ENCODE peak calls at places on chromosomes 3 and 15, in five cellular contexts. J is tibial nerve, Z is sigmoid colon, C is A549, I is transverse colon. F is an unnamed sample.

GRCh38 chr3:29922990-29923746 is 642.3 kb downstream of the RBMS3 start:
- DNase-seq in C (peak), Z (peak), I (peak), J (peak), F (no peak)

GRCh38 chr3:99846472-99846871 is 28.8 kb downstream of the CMSS1 start:
- DNase-seq in I (no peak), J (no peak), C (peak), Z (peak), F (no peak)

GRCh38 chr3:4313606-4314308 is 10.6 kb downstream of the SETMAR start:
- DNase-seq in I (no peak), Z (no peak), C (peak), J (no peak), F (no peak)

GRCh38 chr3:10561942-10562565 is 56.7 kb upstream of the ATP2B2 start:
- DNase-seq in Z (peak), C (no peak), I (no peak), J (no peak), F (no peak)

GRCh38 chr3:164521139-164521538 is 557.2 kb downstream of the SI start:
- DNase-seq in C (no peak), I (no peak), J (no peak), Z (no peak), F (no peak)

GRCh38 chr3:19264424-19264823 is 116.1 kb downstream of the KCNH8 start:
- DNase-seq in C (no peak), Z (no peak), I (no peak), J (no peak), F (no peak)

GRCh38 chr15:85298941-85299340 is 81.5 kb upstream of the AKAP13 start:
- DNase-seq in I (no peak), J (no peak), Z (no peak), C (no peak), F (no peak)

GRCh38 chr15:90597477-90598052 is 67.8 kb downstream of the CRTC3 start:
- DNase-seq in C (no peak), I (no peak), J (no peak), Z (no peak), F (no peak)

GRCh38 chr3:136642714-136643113 is 109.5 kb downstream of the STAG1 start:
- DNase-seq in J (no peak), C (no peak), I (no peak), Z (no peak), F (peak)

GRCh38 chr15:54150255-54150654 is 172.0 kb downstream of the UNC13C start:
- DNase-seq in I (no peak), J (no peak), C (no peak), Z (no peak), F (no peak)

GRCh38 chr3:123658860-123659221 is 74.0 kb upstream of the HACD2 start:
- DNase-seq in I (peak), Z (peak), C (no peak), J (no peak), F (no peak)

GRCh38 chr3:132245547-132245946 is 71.7 kb upstream of the ACP3 start:
- DNase-seq in J (no peak), C (no peak), Z (no peak), I (no peak), F (no peak)

GRCh38 chr3:126274735-126275734 is 82.2 kb downstream of the KLF15 start:
- DNase-seq in J (no peak), I (no peak), Z (no peak), C (no peak), F (no peak)

GRCh38 chr3:177753498-177754155 is 556.3 kb upstream of the TBL1XR1 start:
- DNase-seq in Z (peak), J (peak), I (peak), C (no peak), F (no peak)

GRCh38 chr3:171813897-171814460 is 3.7 kb upstream of the PLD1 start:
- DNase-seq in I (no peak), Z (peak), J (no peak), C (no peak), F (no peak)

GRCh38 chr15:48859426-48859825 is 18.5 kb upstream of the EID1 start:
- DNase-seq in I (no peak), Z (no peak), J (no peak), C (no peak), F (no peak)

GRCh38 chr3:126996905-126997304 is 14.0 kb downstream of the PLXNA1 start:
- DNase-seq in J (no peak), C (no peak), Z (no peak), I (no peak), F (no peak)

GRCh38 chr15:48897144-48897814 is 19.3 kb downstream of the EID1 start:
- DNase-seq in J (no peak), Z (no peak), C (no peak), I (no peak), F (no peak)

GRCh38 chr3:69888040-69888945 is 111.2 kb upstream of the SAMMSON start:
- DNase-seq in I (no peak), C (no peak), Z (no peak), J (no peak), F (no peak)

GRCh38 chr15:98363416-98363815 is 284.9 kb upstream of the IGF1R start:
- DNase-seq in Z (no peak), I (no peak), C (no peak), J (no peak), F (no peak)

GRCh38 chr3:10707984-10708868 is 107.8 kb upstream of the SLC6A11 start:
- DNase-seq in I (no peak), C (no peak), J (no peak), Z (no peak), F (no peak)

GRCh38 chr15:27254016-27254415 is 283.0 kb downstream of the GABRG3 start:
- DNase-seq in J (no peak), Z (no peak), I (no peak), C (no peak), F (no peak)

GRCh38 chr15:70182858-70183695 is 85.4 kb upstream of the TLE3 start:
- DNase-seq in J (no peak), Z (peak), C (peak), I (no peak), F (no peak)

GRCh38 chr15:28264166-28264565 is 57.8 kb downstream of the HERC2 start:
- DNase-seq in I (no peak), Z (no peak), C (no peak), J (no peak), F (no peak)

GRCh38 chr3:930866-931265 is 162.0 kb upstream of the CNTN6 start:
- DNase-seq in J (no peak), Z (no peak), C (no peak), I (no peak), F (no peak)

GRCh38 chr3:27927882-27928281 is 205.8 kb upstream of the EOMES start:
- DNase-seq in J (no peak), C (no peak), I (no peak), Z (no peak), F (no peak)

DNA sequence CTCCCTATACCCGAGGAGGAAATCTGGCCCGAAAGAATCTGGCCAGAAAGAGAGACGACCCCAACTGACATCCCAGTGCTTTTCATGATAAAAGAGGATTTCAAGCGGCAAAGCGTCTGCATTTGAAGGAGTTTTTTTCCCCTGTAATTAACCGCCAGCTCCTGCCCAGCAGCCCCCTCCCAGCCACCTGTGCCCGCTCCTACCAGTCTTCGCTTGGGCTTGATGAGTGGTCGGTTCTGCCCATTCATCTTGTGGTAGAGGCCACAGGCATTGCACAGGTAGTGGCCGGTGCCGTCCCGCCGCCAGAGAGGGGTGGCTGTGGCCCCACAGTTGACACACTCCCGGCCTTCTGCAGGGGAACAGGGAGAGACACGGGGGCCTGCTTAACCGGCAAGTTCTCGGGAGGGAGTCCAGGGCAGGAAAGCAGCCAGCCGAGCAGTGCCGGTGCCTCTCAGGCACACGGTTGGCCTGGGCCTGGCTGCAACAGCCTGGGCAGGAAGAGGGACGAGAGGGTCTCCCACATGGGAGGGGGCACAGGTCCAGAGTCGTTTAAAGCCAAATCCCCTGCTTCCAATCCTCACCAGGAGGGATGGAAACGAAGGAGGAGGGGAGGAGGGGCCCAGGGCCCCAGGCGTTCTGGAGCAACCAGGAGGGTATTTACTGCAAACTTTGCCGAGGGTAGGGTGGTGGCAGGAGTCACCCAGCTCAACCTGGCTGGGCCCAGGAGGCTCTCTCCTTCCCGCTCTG is 9.2 kb downstream of the GATA2 start:
- DNase-seq in I (no peak), J (no peak), C (no peak), Z (no peak), F (no peak)
- H3K4me3 ChIP-seq in I (no peak), J (peak), C (no peak), Z (no peak), F (peak)

GRCh38 chr3:44065311-44065710 is 176.4 kb upstream of the TOPAZ1 start:
- DNase-seq in Z (no peak), C (peak), J (no peak), I (no peak), F (peak)
- TF ChIP-seq CTCF in Z (no peak), C (no peak), J (no peak), I (no peak), F (no peak)

DNA sequence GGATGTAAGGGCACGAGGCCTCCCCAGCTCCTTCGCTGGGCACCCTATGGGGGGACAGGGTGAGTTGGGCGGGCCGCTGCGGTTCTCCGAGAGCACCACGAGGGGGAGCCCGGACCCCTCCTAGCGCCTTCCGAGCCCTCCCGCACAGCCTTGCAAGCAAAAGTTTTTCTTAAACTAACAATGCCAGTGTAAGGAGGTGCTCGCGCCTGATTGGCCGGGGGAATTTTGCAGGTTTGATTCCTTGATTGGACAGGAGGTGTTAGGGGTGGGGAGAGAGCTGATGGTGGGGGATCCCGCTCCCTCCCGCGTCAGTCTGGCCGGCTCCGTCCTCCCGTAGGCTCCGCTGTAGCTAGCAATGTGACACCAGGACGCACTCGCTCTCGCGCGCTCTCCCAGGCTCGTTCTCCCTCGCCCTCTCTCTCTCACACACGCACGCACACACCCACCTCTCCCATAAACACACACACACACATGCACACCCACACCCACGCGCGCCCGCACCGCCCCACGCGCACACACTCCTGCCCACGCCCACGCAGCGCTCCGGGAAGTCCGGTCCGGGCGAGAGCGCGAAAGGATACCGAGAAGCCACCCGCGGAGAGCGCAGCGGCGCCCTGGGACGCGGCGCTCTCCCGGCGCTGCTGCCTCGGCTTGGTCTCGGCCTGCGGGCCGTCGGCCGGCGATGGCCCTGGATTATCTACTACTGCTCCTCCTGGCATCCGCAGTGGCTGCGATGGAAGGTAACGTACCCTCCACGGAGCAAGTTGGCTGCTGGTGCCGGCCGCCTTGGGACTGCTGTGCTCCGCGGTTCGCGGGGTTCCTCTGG is at the start of gene EPHB1:
- DNase-seq in Z (peak), I (peak), C (peak), J (peak), F (peak)
- H3K4me3 ChIP-seq in Z (peak), I (peak), C (peak), J (peak), F (peak)

GRCh38 chr15:65085990-65086679 is 9.6 kb downstream of the KBTBD13 start:
- DNase-seq in C (peak), Z (peak), J (no peak), I (peak), F (peak)

GRCh38 chr15:65087873-65088642 is 11.5 kb downstream of the KBTBD13 start:
- DNase-seq in C (no peak), I (peak), J (peak), Z (peak), F (peak)

GRCh38 chr15:65085207-65085753 is 8.7 kb downstream of the KBTBD13 start:
- DNase-seq in Z (peak), J (no peak), I (no peak), C (no peak), F (no peak)

GRCh38 chr15:65087411-65087810 is 10.9 kb downstream of the KBTBD13 start:
- DNase-seq in J (no peak), Z (peak), C (no peak), I (no peak), F (peak)

DNA sequence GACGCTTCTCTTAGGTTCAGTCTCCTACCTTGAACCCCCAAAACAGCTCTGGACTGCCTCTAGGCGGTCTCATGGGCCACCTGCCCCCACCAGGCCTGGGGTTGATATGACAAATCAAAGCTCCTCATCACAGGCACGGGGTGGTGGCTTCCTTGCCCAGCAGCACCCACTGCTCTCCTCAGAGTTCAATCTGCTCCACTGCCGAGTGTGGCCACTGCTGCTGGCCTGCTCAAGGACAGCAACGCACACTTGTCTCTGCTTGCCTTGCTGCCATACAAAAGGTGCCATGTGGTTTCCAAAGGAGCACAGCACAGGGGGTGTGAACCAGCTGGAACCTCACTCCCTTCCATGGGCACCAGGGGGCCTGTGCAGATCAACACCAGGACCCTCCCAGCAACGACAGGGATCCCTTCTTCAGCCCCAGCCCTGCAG is 10.2 kb downstream of the KBTBD13 start:
- DNase-seq in Z (peak), J (no peak), I (no peak), C (peak), F (no peak)
- TF ChIP-seq CTCF in Z (peak), J (no peak), I (no peak), C (no peak), F (no peak)

DNA sequence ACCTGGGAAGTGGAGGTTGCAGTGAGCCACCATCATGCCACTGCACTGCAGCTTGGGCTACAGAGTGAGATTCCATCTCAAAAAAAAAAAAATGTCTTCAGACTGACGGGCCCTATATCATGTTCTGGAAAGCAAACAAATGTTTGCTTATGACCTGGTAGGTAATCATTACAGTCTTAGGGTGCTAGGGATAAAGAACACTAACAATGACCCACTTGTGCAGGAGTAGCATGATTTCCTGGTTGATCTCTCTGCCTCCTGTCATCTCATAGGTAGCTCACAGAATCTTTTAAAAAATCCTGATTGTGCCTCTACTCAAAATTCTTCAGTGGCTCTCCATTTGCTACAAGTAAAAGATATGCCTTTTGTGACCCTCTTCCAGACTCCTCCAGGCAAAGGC is 74.5 kb upstream of the TSPAN3 start:
- DNase-seq in Z (no peak), I (no peak), C (no peak), J (no peak), F (no peak)
- H3K4me3 ChIP-seq in Z (no peak), I (no peak), C (no peak), J (no peak), F (no peak)

DNA sequence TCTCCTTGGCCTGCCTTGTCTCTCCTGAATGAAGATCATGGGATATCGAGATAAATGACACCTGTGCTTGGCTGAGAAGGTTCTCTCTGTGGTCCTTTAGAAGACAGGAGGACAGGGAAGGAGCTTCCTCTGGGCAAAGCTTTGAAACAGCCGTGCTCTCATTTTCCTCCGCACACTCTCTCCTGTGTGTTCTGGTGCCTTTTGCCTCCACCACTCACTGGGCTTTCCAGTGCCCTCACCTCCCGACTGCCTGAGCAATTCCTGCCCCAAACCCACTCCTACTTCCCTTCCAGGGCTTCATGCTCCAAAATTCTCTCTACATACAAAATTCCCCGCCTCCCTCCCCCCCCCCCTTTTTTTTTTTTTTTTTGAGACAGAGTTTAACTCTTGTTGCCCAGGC is 32.3 kb downstream of the UPK1B start:
- DNase-seq in Z (no peak), I (no peak), C (peak), J (no peak), F (no peak)
- TF ChIP-seq CTCF in Z (no peak), I (no peak), C (no peak), J (no peak), F (no peak)

F was measured in LNCaP clone FGC.